ENCODE peak calls at places on chromosomes 2 and 18, in four cellular contexts. V, O, Z and U are unnamed samples. For H3K27me3, the result is how much of the 10 kb centered on the place peaks cover.

GRCh38 chr2:207767461-207768167 is 2.1 kb downstream of the FZD5 start:
- DNase-seq in O (peak), V (peak), Z (peak), U (peak)

GRCh38 chr2:46943881-46944798 is 28.5 kb upstream of the MCFD2 start:
- DNase-seq in V (no peak), O (no peak), Z (no peak), U (no peak)

GRCh38 chr2:187008111-187008510 is 159.1 kb upstream of the ZSWIM2 start:
- DNase-seq in O (no peak), Z (peak), V (no peak), U (no peak)

GRCh38 chr2:108396845-108397244 is 19.1 kb downstream of the SULT1C4 start:
- DNase-seq in V (no peak), Z (peak), O (no peak), U (no peak)

GRCh38 chr2:227036527-227036926 is 127.5 kb downstream of the COL4A4 start:
- DNase-seq in Z (no peak), O (no peak), V (no peak), U (no peak)

GRCh38 chr18:42474577-42474976 is 519.5 kb downstream of the PIK3C3 start:
- DNase-seq in V (no peak), O (no peak), Z (no peak), U (no peak)

GRCh38 chr2:183995632-183996031 is 602.7 kb upstream of the ZNF804A start:
- DNase-seq in V (no peak), Z (no peak), O (peak), U (no peak)

GRCh38 chr2:225994748-225995405 is 595.4 kb downstream of the NYAP2 start:
- DNase-seq in V (no peak), Z (peak), O (no peak), U (no peak)

GRCh38 chr2:74078467-74078866 is 69.2 kb downstream of the BOLA3 start:
- DNase-seq in V (no peak), Z (no peak), O (no peak), U (no peak)

GRCh38 chr2:56202722-56203121 is 18.9 kb downstream of the CCDC85A start:
- DNase-seq in V (no peak), O (no peak), Z (no peak), U (no peak)

GRCh38 chr18:77702686-77703085 is 453.0 kb downstream of the GALR1 start:
- DNase-seq in O (peak), V (no peak), Z (peak), U (no peak)

GRCh38 chr2:178029342-178029741 is 43.2 kb downstream of the PDE11A start:
- DNase-seq in Z (no peak), V (no peak), O (no peak), U (no peak)

GRCh38 chr2:67898605-67899004 is 164.2 kb downstream of the C1D start:
- DNase-seq in O (no peak), V (no peak), Z (no peak), U (no peak)

GRCh38 chr2:164789986-164790385 is 51.6 kb downstream of the COBLL1 start:
- DNase-seq in Z (no peak), O (no peak), V (no peak), U (no peak)

GRCh38 chr2:46780801-46781445 is 134.7 kb downstream of the MCFD2 start:
- DNase-seq in O (no peak), Z (peak), V (no peak), U (no peak)

GRCh38 chr2:166653185-166653813 is 159.2 kb upstream of the SCN7A start:
- DNase-seq in Z (peak), O (no peak), V (no peak), U (no peak)

GRCh38 chr18:74351354-74351753 is 35.7 kb downstream of the C18orf63 start:
- DNase-seq in O (peak), Z (peak), V (no peak), U (no peak)

GRCh38 chr2:12715878-12716249 is 872 bp upstream of the TRIB2 start:
- DNase-seq in Z (peak), O (peak), V (peak), U (peak)

GRCh38 chr2:165529130-165529529 is 59.6 kb downstream of the CSRNP3 start:
- DNase-seq in Z (no peak), O (no peak), V (no peak), U (no peak)

GRCh38 chr2:29783696-29784095 is 137.7 kb downstream of the ALK start:
- DNase-seq in V (no peak), Z (no peak), O (no peak), U (no peak)

GRCh38 chr2:188326290-188326668 is 34.6 kb downstream of the GULP1 start:
- DNase-seq in Z (no peak), V (no peak), O (no peak), U (no peak)

GRCh38 chr18:61892683-61893303 is at the start of gene RNF152:
- DNase-seq in O (peak), Z (peak), V (peak), U (no peak)

GRCh38 chr2:143686585-143687164 is 557.5 kb downstream of the ARHGAP15 start:
- DNase-seq in O (peak), Z (peak), V (no peak), U (no peak)

GRCh38 chr18:46569211-46569610 is 87.8 kb downstream of the LOXHD1 start:
- DNase-seq in Z (no peak), V (no peak), O (no peak), U (no peak)

GRCh38 chr2:120385355-120386127 is 39.6 kb downstream of the INHBB start:
- DNase-seq in V (no peak), O (no peak), Z (no peak), U (peak)

GRCh38 chr18:10858477-10858876 is 290.9 kb downstream of the PIEZO2 start:
- DNase-seq in O (no peak), Z (no peak), V (no peak), U (no peak)

GRCh38 chr18:10863026-10863425 is 286.3 kb downstream of the PIEZO2 start:
- DNase-seq in V (no peak), O (no peak), Z (peak), U (no peak)

GRCh38 chr18:10860382-10860781 is 289.0 kb downstream of the PIEZO2 start:
- DNase-seq in O (no peak), V (no peak), Z (no peak), U (no peak)

GRCh38 chr18:10864722-10865121 is 284.6 kb downstream of the PIEZO2 start:
- DNase-seq in O (no peak), Z (no peak), V (no peak), U (no peak)

DNA sequence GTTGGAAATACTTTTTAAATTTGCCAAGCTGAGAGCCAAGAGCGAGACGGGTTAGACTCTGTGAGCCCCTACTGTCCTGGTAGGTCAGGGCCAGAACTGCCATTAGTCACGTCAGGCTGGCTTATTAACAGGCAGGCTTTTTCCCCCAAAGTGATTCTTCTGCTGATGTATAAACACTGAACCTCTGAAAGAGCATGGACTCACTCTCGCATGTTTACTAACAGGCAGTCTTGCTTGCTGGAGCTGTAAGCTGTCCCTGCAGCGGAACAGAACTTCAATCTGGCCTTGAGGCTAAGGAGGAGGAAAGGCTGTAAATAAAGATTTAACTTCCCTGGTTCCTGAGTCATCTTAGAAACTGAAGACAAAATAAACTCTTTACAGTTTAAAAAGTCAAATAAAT is 288.4 kb downstream of the PIEZO2 start:
- DNase-seq in V (no peak), Z (peak), O (no peak), U (no peak)
- H3K27me3 ChIP-seq in V (under half), Z (under half), O (under half), U (under half)

GRCh38 chr2:48902521-48902920 is 147.0 kb upstream of the LHCGR start:
- DNase-seq in Z (no peak), O (no peak), V (no peak), U (no peak)
- TF ChIP-seq CTCF in Z (no peak), O (no peak), V (no peak), U (no peak)

GRCh38 chr2:167761465-167762136 is 485.8 kb downstream of the STK39 start:
- DNase-seq in Z (no peak), O (no peak), V (no peak), U (no peak)
- H3K27me3 ChIP-seq in Z (under half), O (under half), V (under half), U (under half)

DNA sequence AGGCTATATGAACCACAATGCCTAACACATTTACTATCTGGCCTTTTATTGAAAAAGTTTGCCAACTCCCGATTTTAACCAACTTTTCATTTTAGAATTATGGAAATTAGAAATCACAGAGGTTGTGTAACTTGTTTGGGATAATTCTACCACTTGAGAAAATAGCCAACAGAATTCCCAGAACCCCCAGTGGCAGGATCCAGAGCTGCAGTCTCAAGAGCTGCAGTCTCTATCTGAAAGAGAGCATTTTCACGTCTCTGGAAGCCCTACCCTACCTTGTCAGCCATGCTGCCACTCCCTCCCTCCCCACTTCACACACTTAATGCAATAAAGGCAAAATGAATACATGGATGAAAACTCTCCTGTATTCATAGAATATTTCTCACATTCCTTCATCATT is 23.4 kb upstream of the TSPYL6 start:
- DNase-seq in O (no peak), Z (no peak), V (no peak), U (no peak)
- TF ChIP-seq CTCF in O (no peak), Z (no peak), V (no peak), U (no peak)

DNA sequence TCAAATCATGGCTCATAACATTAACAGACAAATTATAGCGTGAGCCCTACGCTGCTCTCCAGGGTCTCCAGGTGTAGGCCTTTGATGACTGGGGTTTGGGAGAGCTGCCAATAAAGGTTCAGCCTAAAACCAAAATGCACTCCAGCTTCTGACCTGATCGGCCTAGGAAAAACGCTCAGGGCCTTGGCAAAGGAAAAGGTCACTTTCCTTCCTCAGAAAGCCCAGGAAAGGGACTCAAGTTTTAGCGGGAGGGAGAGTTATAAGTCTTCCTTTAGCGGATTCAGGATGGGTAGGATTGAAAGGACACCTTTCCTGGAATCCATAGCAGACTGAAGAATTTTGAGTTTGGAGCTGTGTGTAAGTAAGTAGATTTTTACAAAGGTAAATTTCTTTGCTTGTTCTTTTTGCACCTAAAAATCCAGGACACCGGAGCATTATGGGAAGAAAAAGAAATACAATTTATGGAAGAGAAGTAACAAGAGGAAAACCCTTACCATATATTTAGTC is 8.8 kb downstream of the EVX2 start:
- DNase-seq in O (no peak), Z (no peak), V (no peak), U (no peak)
- H3K27me3 ChIP-seq in O (under half), Z (half or more), V (under half), U (half or more)